ENCODE peak calls at places on chromosome 21, in five cellular contexts. K is GM12865, V is cardiac muscle cell, E is fibroblast of mammary gland, T is IMR-90. D is an unnamed sample.
A peak's percentile ranks its signal among the peaks of the same experiment; 100 is the strongest.

GRCh38 chr21:45825209-45825602 is 156.4 kb upstream of the COL6A1 start:
- DNase-seq in V (no peak), K (no peak), E (no peak), T (no peak), D (no peak)

GRCh38 chr21:29499734-29500343 is 201.1 kb downstream of the BACH1 start:
- DNase-seq in E (peak; percentile 55), V (peak; percentile 57), K (peak; percentile 9), T (no peak), D (peak; percentile 75)

GRCh38 chr21:46234436-46234950 is 5.9 kb upstream of the LSS start:
- DNase-seq in T (no peak), E (no peak), K (no peak), V (no peak), D (no peak)

GRCh38 chr21:31293986-31294385 is 50.1 kb downstream of the TIAM1 start:
- DNase-seq in T (peak; percentile 94), K (no peak), V (peak; percentile 92), E (peak; percentile 90), D (peak; percentile 96)

GRCh38 chr21:39006653-39007417 is 176.4 kb downstream of the PSMG1 start:
- DNase-seq in E (peak; percentile 28), K (no peak), T (no peak), V (peak; percentile 87), D (peak; percentile 54)

GRCh38 chr21:25307489-25307888 is 299.8 kb downstream of the MRPL39 start:
- DNase-seq in K (no peak), V (no peak), E (peak; percentile 53), T (peak; percentile 64), D (no peak)

GRCh38 chr21:24671901-24672300 is 935.4 kb downstream of the MRPL39 start:
- DNase-seq in V (no peak), K (no peak), E (no peak), T (no peak), D (no peak)

GRCh38 chr21:45228171-45228641 is 59.5 kb downstream of the POFUT2 start:
- DNase-seq in K (no peak), T (peak; percentile 99), E (peak; percentile 97), V (peak; percentile 94), D (peak; percentile 98)

GRCh38 chr21:45557611-45558043 is 15.4 kb upstream of the SLC19A1 start:
- DNase-seq in T (no peak), K (no peak), V (no peak), E (no peak), D (no peak)

GRCh38 chr21:41892726-41893125 is 13.6 kb upstream of the PRDM15 start:
- DNase-seq in E (no peak), T (no peak), V (no peak), K (no peak), D (no peak)

GRCh38 chr21:41956926-41957729 is 3.3 kb upstream of the C2CD2 start:
- DNase-seq in V (peak; percentile 54), T (peak; percentile 93), K (no peak), E (peak; percentile 95), D (peak; percentile 85)

GRCh38 chr21:45262616-45263015 is 25.1 kb downstream of the POFUT2 start:
- DNase-seq in T (no peak), K (no peak), E (peak; percentile 20), V (no peak), D (no peak)

GRCh38 chr21:46092811-46093667 is 4.9 kb upstream of the COL6A2 start:
- DNase-seq in T (no peak), K (no peak), V (no peak), E (peak; percentile 70), D (no peak)

GRCh38 chr21:37071561-37072238 is 1.2 kb downstream of the PIGP start:
- DNase-seq in V (peak; percentile 81), K (peak; percentile 24), E (peak; percentile 92), T (peak; percentile 77), D (peak; percentile 78)

GRCh38 chr21:14613496-14613895 is 67.4 kb upstream of the SAMSN1 start:
- DNase-seq in V (no peak), T (no peak), E (no peak), K (no peak), D (peak; percentile 51)

GRCh38 chr21:45041351-45041805 is 33.0 kb upstream of the ADARB1 start:
- DNase-seq in E (peak; percentile 81), T (peak; percentile 78), V (peak; percentile 96), K (no peak), D (peak; percentile 90)

GRCh38 chr21:31444061-31444460 is 100.0 kb upstream of the TIAM1 start:
- DNase-seq in E (peak; percentile 24), T (peak; percentile 4), K (no peak), V (peak; percentile 60), D (peak; percentile 57)

GRCh38 chr21:36854391-36854790 is 112.1 kb downstream of the HLCS start:
- DNase-seq in T (peak; percentile 34), E (peak; percentile 42), V (peak; percentile 64), K (peak; percentile 49), D (peak; percentile 73)

GRCh38 chr21:27362249-27362648 is 395.4 kb upstream of the ADAMTS5 start:
- DNase-seq in V (peak; percentile 30), T (no peak), K (no peak), E (no peak), D (peak; percentile 46)
- TF ChIP-seq CTCF in V (peak; percentile 29), T (peak; percentile 11), K (no peak), E (peak; percentile 22), D (peak; percentile 55)

DNA sequence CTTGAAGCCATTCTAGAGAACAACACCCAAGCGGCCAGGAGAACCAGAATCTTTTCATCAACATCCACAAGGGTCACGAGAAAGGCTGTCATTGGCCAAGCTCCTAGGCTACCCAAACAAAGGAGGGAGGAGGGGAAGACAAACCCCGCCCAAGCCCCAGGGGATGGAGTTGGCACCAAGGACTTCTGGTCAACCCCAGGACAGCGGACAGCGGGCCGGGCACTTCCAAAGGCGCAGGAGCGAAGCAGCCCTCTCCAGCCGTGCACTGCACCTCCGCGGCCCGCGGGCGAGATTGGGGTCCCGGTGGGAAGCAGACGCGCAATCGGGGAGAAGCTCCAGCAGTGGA is at the start of gene CLIC6:
- DNase-seq in V (no peak), T (no peak), K (peak; percentile 71), E (no peak), D (no peak)
- H3K4me3 ChIP-seq in V (peak within 1 kb of the TSS; percentile 15), T (peak within 1 kb of the TSS; percentile 20), K (peak within 1 kb of the TSS; percentile 82), E (no peak within 1 kb of the TSS), D (no peak within 1 kb of the TSS)

GRCh38 chr21:43723648-43724047 is 4.7 kb downstream of the PDXK start:
- DNase-seq in V (no peak), T (no peak), E (no peak), K (no peak), D (no peak)

GRCh38 chr21:43726686-43727570 is 8.0 kb downstream of the PDXK start:
- DNase-seq in V (no peak), T (no peak), E (no peak), K (no peak), D (no peak)

GRCh38 chr21:43731476-43731875 is 12.5 kb downstream of the PDXK start:
- DNase-seq in T (no peak), V (no peak), E (no peak), K (no peak), D (no peak)

GRCh38 chr21:43728467-43729390 is 9.8 kb downstream of the PDXK start:
- DNase-seq in V (peak; percentile 100), K (peak; percentile 91), T (peak; percentile 98), E (peak; percentile 98), D (peak; percentile 99)

GRCh38 chr21:43727571-43728466 is 8.9 kb downstream of the PDXK start:
- DNase-seq in T (peak; percentile 22), E (no peak), V (peak; percentile 48), K (peak; percentile 28), D (peak; percentile 36)
- TF ChIP-seq CTCF in T (no peak), E (no peak), V (peak; percentile 13), K (no peak), D (peak; percentile 16)

DNA sequence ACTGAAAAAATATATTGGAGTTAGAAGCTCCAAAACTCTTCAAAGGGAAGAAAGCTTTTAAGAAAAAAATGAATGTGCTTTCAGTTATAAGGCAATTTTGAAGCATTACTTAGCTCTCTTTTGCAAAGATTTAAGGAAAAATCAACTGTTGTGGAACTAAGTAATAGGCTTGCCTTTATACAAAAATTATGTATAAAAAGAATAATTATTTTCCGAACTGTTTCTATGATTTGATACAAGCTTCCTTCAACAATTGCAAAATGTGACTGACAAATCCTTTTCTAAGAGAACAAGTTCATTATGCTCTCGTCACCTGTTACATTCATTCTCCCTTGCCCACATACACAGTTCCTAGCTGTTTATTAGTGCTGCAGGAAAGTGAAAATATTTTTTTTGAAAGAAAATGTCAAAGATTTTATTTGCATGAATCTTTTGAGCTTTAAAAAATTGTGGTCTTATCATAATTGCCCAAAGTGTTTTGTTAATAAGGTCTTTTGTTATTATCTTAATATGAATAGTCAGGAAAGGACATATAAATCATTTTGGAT is 466.2 kb downstream of the USP25 start:
- DNase-seq in V (peak; percentile 33), K (no peak), T (no peak), E (peak; percentile 25), D (peak; percentile 40)
- H3K4me3 ChIP-seq in V (peak overlapping the region; percentile 48), K (no peak overlapping the region), T (no peak overlapping the region), E (peak overlapping the region; percentile 65), D (peak overlapping the region; percentile 56)

GRCh38 chr21:35603471-35603870 is 456.9 kb downstream of the SETD4 start:
- DNase-seq in K (no peak), V (no peak), E (no peak), T (no peak), D (peak; percentile 16)
- TF ChIP-seq CTCF in K (no peak), V (no peak), E (no peak), T (no peak), D (peak; percentile 27)

DNA sequence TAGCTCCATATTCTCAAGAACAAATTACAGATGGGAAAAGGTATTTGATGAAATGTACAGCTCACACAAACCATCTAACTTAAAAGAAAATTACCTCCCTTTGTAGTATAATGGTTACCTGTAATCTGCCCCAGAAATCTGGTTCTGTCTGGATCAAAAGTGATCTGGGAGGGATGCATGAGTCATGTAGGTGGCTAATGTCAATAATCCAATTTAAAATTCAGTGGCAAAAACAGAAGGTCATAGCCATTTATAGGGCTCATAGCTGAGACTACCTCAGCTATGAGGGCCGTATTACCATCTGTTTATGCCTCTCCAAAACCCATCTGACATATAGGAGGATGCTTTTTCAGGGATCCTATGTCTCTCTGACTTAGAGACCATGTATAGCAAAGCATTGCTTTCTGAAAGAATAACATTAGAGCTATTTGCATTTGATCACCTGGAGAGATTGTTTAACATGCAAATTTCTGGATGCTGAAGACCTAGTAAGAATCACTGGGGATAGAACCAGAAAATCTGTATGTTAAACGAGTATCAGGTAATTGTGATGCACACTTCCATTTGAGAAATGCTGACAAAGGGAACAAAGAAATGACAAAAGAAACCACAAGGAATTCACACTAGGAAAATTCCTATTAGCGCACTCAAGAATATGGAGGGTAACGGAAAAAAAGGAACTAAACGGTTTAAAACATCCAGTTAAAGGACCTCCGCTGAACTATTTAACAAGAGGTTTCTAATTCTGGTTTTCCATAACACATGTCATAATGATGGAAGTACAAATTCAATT is 17.5 kb downstream of the PAXBP1 start:
- DNase-seq in E (no peak), V (no peak), T (no peak), K (no peak), D (no peak)
- H3K4me3 ChIP-seq in E (no peak overlapping the region), V (no peak overlapping the region), T (no peak overlapping the region), K (no peak overlapping the region), D (no peak overlapping the region)

DNA sequence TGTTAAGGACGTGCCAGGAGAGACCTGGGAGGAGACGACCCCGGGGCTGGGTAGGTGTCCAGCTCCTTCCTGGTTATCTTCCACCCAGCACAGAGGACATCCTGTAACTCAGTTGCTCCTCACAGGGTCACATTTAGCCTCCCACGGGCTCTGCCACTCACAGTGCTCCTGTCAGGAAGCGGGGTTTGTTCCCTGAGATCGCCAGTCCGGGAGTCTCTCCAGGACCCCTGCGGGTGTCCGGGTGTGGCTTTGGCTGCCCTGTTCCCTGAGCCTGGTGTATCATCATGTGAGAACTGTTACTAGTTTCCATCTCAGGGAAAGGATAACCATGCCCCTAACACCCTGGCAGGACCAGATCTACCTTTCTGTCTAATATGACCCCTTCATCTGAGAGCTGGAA is 158.2 kb upstream of the RUNX1 start:
- DNase-seq in E (no peak), K (no peak), T (no peak), V (no peak), D (no peak)
- TF ChIP-seq CTCF in E (no peak), K (no peak), T (no peak), V (no peak), D (no peak)

GRCh38 chr21:43959231-43960041 is 52.7 kb upstream of the TRAPPC10 start:
- DNase-seq in K (no peak), E (no peak), V (no peak), T (no peak), D (no peak)
- H3K4me3 ChIP-seq in K (no peak overlapping the region), E (no peak overlapping the region), V (no peak overlapping the region), T (no peak overlapping the region), D (no peak overlapping the region)